ENCODE peak calls at places on chromosomes 4 and X, in nine cellular contexts. T is smooth muscle cell of the brain vasculature; I is activated CD4-positive, alpha-beta T cell treated with anti-CD3 and anti-CD28 coated beads, Interleukin-2, amount 50 U/mL, for 48 hours; Z is HTR-8/SVneo; P is activated naive CD4-positive, alpha-beta T cell; U is WTC11; N is GDM1; Q is naive thymus-derived CD8-positive, alpha-beta T cell; Y is BJ. R is an unnamed sample.

GRCh38 chr4:1053080-1053661 is 41.7 kb downstream of the FGFRL1 start:
- DNase-seq in T (no peak), I (no peak), Z (no peak), P (no peak), U (no peak), N (no peak), Q (no peak), Y (peak; percentile 85), R (no peak)

GRCh38 chr4:98482847-98483806 is 175.3 kb downstream of the TSPAN5 start:
- DNase-seq in T (no peak), I (peak; percentile 53), Z (no peak), P (no peak), U (no peak), N (no peak), Q (no peak), Y (no peak), R (no peak)

GRCh38 chr4:115780835-115781234 is 667.4 kb upstream of the NDST4 start:
- DNase-seq in T (no peak), I (no peak), Z (no peak), P (no peak), U (no peak), N (no peak), Q (no peak), Y (no peak), R (no peak)

GRCh38 chr4:185142563-185142910 is 529 bp upstream of the SLC25A4 start:
- DNase-seq in T (no peak), I (no peak), Z (no peak), P (no peak), U (no peak), N (no peak), Q (no peak), Y (no peak), R (no peak)

GRCh38 chrX:76555816-76556215 is 128.3 kb downstream of the MAGEE1 start:
- DNase-seq in T (no peak), I (peak; percentile 18), Z (no peak), P (no peak), U (peak; percentile 58), N (peak; percentile 44), Q (no peak), Y (no peak), R (no peak)

GRCh38 chrX:18973527-18974192 is 10.3 kb downstream of the PHKA2 start:
- DNase-seq in T (no peak), I (no peak), Z (no peak), P (no peak), U (no peak), N (no peak), Q (no peak), Y (no peak), R (no peak)

GRCh38 chr4:157014621-157015591 is 43.3 kb upstream of the PDGFC start:
- DNase-seq in T (peak; percentile 50), I (no peak), Z (peak; percentile 44), P (no peak), U (peak; percentile 14), N (no peak), Q (no peak), Y (peak; percentile 59), R (no peak)

GRCh38 chrX:126137899-126138298 is 28.2 kb downstream of the DCAF12L2 start:
- DNase-seq in T (no peak), I (no peak), Z (no peak), P (no peak), U (peak; percentile 12), N (no peak), Q (no peak), Y (no peak), R (no peak)

GRCh38 chrX:41605144-41605543 is 83.6 kb upstream of the GPR34 start:
- DNase-seq in T (no peak), I (no peak), Z (no peak), P (no peak), U (no peak), N (no peak), Q (no peak), Y (no peak), R (no peak)

GRCh38 chr4:123346944-123347343 is 49.7 kb upstream of the SPRY1 start:
- DNase-seq in T (no peak), I (no peak), Z (no peak), P (no peak), U (no peak), N (no peak), Q (no peak), Y (no peak), R (no peak)

GRCh38 chr4:89064848-89065247 is 7.9 kb upstream of the FAM13A start:
- DNase-seq in T (no peak), I (no peak), Z (no peak), P (no peak), U (no peak), N (no peak), Q (no peak), Y (no peak), R (no peak)

GRCh38 chrX:50691820-50692219 is 122.2 kb downstream of the SHROOM4 start:
- DNase-seq in T (no peak), I (peak; percentile 3), Z (peak; percentile 1), P (no peak), U (no peak), N (no peak), Q (no peak), Y (no peak), R (no peak)

GRCh38 chr4:45438047-45438446 is 685.8 kb downstream of the GABRG1 start:
- DNase-seq in T (no peak), I (no peak), Z (no peak), P (no peak), U (no peak), N (no peak), Q (no peak), Y (no peak), R (no peak)

GRCh38 chrX:96383428-96383827 is 301.2 kb upstream of the DIAPH2 start:
- DNase-seq in T (no peak), I (no peak), Z (no peak), P (no peak), U (no peak), N (no peak), Q (no peak), Y (no peak), R (no peak)

GRCh38 chrX:148649145-148649645 is 148.8 kb downstream of the AFF2 start:
- DNase-seq in T (no peak), I (no peak), Z (no peak), P (no peak), U (no peak), N (no peak), Q (no peak), Y (no peak), R (no peak)

GRCh38 chrX:103215768-103216085 is 819 bp downstream of the BEX4 start:
- DNase-seq in T (no peak), I (no peak), Z (no peak), P (no peak), U (no peak), N (peak; percentile 37), Q (no peak), Y (no peak), R (no peak)

GRCh38 chrX:110268875-110269274 is 49.0 kb downstream of the AMMECR1 start:
- DNase-seq in T (no peak), I (no peak), Z (no peak), P (no peak), U (no peak), N (no peak), Q (no peak), Y (no peak), R (no peak)

GRCh38 chr4:25937801-25938200 is 23.8 kb downstream of the SMIM20 start:
- DNase-seq in T (no peak), I (no peak), Z (no peak), P (no peak), U (no peak), N (no peak), Q (no peak), Y (no peak), R (no peak)

GRCh38 chr4:57424231-57424897 is 314.2 kb upstream of the IGFBP7 start:
- DNase-seq in T (no peak), I (no peak), Z (peak; percentile 51), P (no peak), U (no peak), N (no peak), Q (no peak), Y (peak; percentile 45), R (no peak)

GRCh38 chr4:19486400-19486799 is 765.3 kb upstream of the SLIT2 start:
- DNase-seq in T (peak; percentile 7), I (no peak), Z (peak; percentile 3), P (no peak), U (no peak), N (no peak), Q (no peak), Y (no peak), R (no peak)

GRCh38 chr4:135497563-135498152 is 1296.1 kb upstream of the PABPC4L start:
- DNase-seq in T (no peak), I (no peak), Z (no peak), P (no peak), U (no peak), N (no peak), Q (no peak), Y (no peak), R (no peak)

GRCh38 chr4:17155486-17155885 is 257.0 kb upstream of the LDB2 start:
- DNase-seq in T (no peak), I (no peak), Z (no peak), P (no peak), U (no peak), N (no peak), Q (no peak), Y (no peak), R (no peak)

GRCh38 chr4:143438710-143439109 is 74.8 kb upstream of the SMARCA5 start:
- DNase-seq in T (no peak), I (no peak), Z (no peak), P (no peak), U (no peak), N (peak; percentile 70), Q (no peak), Y (no peak), R (no peak)

GRCh38 chrX:10512258-10512657 is 108.1 kb downstream of the MID1 start:
- DNase-seq in T (peak; percentile 12), I (no peak), Z (peak; percentile 36), P (no peak), U (no peak), N (no peak), Q (no peak), Y (no peak), R (no peak)

GRCh38 chrX:121128946-121129345 is 81.5 kb downstream of the GLUD2 start:
- DNase-seq in T (no peak), I (no peak), Z (no peak), P (no peak), U (no peak), N (no peak), Q (no peak), Y (no peak), R (no peak)

GRCh38 chr4:3256230-3257124 is 7.5 kb downstream of the MSANTD1 start:
- DNase-seq in T (no peak), I (no peak), Z (no peak), P (no peak), U (no peak), N (no peak), Q (no peak), Y (no peak), R (no peak)

GRCh38 chr4:186781032-186781917 is 57.6 kb upstream of the FAT1 start:
- DNase-seq in T (no peak), I (no peak), Z (peak; percentile 57), P (no peak), U (no peak), N (no peak), Q (no peak), Y (no peak), R (no peak)

GRCh38 chrX:12174358-12174757 is 36.1 kb downstream of the FRMPD4 start:
- DNase-seq in T (no peak), I (no peak), Z (no peak), P (no peak), U (no peak), N (no peak), Q (no peak), Y (no peak), R (no peak)

GRCh38 chr4:138609943-138610350 is 367.8 kb upstream of the SLC7A11 start:
- DNase-seq in T (no peak), I (no peak), Z (no peak), P (no peak), U (no peak), N (no peak), Q (no peak), Y (peak; percentile 42), R (no peak)

GRCh38 chrX:128759745-128760144 is 707.5 kb upstream of the ACTRT1 start:
- DNase-seq in T (no peak), I (no peak), Z (no peak), P (no peak), U (no peak), N (no peak), Q (no peak), Y (no peak), R (no peak)

GRCh38 chrX:151713859-151714258 is 2.0 kb upstream of the FATE1 start:
- DNase-seq in T (no peak), I (peak; percentile 10), Z (peak; percentile 17), P (no peak), U (peak; percentile 60), N (no peak), Q (no peak), Y (no peak), R (no peak)